ENCODE peak calls at places on chromosomes 13 and 19, in seven cellular contexts. W is stimulated activated CD4-positive, alpha-beta T cell treated with anti-CD3 and anti-CD28 coated beads, TNF-alpha, amount 100 ng/mL, for 24 hours; G is HT-29; T is neuronal stem cell; I is WTC11; Y is substantia nigra; A is smooth muscle cell of the brain vasculature. J is an unnamed sample.

GRCh38 chr13:35470671-35471465 is 5.6 kb downstream of the MAB21L1 start:
- DNase-seq in Y (no peak), W (no peak), T (peak), A (no peak), G (no peak), I (peak), J (no peak)

GRCh38 chr13:45331981-45332830 is 8.8 kb downstream of the TPT1 start:
- DNase-seq in T (no peak), G (peak), A (no peak), W (no peak), Y (no peak), I (no peak), J (no peak)

GRCh38 chr19:4570916-4571304 is 11.4 kb upstream of the SEMA6B start:
- DNase-seq in Y (no peak), W (no peak), A (no peak), T (no peak), G (no peak), I (no peak), J (no peak)

GRCh38 chr13:80339578-80339840 is 1.4 kb downstream of the SPRY2 start:
- DNase-seq in I (no peak), Y (no peak), A (no peak), T (peak), G (peak), W (no peak), J (no peak)

GRCh38 chr13:110882228-110882627 is 32.6 kb downstream of the ANKRD10 start:
- DNase-seq in A (no peak), G (no peak), I (no peak), T (no peak), Y (no peak), W (no peak), J (no peak)

GRCh38 chr19:18865973-18866799 is 29.8 kb downstream of the CERS1 start:
- DNase-seq in I (peak), A (no peak), T (peak), Y (no peak), G (peak), W (peak), J (no peak)

GRCh38 chr13:25375727-25376358 is 4.1 kb downstream of the ATP8A2 start:
- DNase-seq in A (peak), Y (no peak), I (peak), T (peak), W (peak), G (peak), J (no peak)

GRCh38 chr19:13330285-13330684 is 176.0 kb downstream of the CACNA1A start:
- DNase-seq in T (no peak), A (no peak), W (no peak), Y (no peak), G (no peak), I (no peak), J (no peak)

GRCh38 chr19:30078381-30078910 is 136.4 kb downstream of the URI1 start:
- DNase-seq in Y (no peak), I (no peak), G (no peak), A (no peak), W (no peak), T (no peak), J (no peak)

GRCh38 chr13:99359493-99359892 is 52.3 kb upstream of the GPR183 start:
- DNase-seq in I (no peak), W (no peak), T (no peak), A (no peak), G (no peak), Y (no peak), J (no peak)

GRCh38 chr13:113476811-113477210 is 13.7 kb downstream of the DCUN1D2 start:
- DNase-seq in I (no peak), W (no peak), G (no peak), T (no peak), Y (no peak), A (no peak), J (no peak)

GRCh38 chr13:110645750-110646149 is 30.4 kb downstream of the NAXD start:
- DNase-seq in A (no peak), G (no peak), I (no peak), T (no peak), Y (no peak), W (no peak), J (no peak)

GRCh38 chr13:113827021-113827420 is 36.9 kb downstream of the GAS6 start:
- DNase-seq in G (no peak), W (no peak), A (no peak), I (no peak), Y (no peak), T (no peak), J (no peak)

GRCh38 chr19:16467581-16467980 is 4.2 kb downstream of the EPS15L1 start:
- DNase-seq in T (no peak), W (no peak), G (no peak), I (no peak), A (no peak), Y (peak), J (no peak)

GRCh38 chr19:48645652-48646191 is at the start of gene CA11:
- DNase-seq in G (peak), Y (no peak), I (peak), A (no peak), T (no peak), W (no peak), J (no peak)

GRCh38 chr13:33676700-33677048 is 141.3 kb upstream of the RFC3 start:
- DNase-seq in G (peak), Y (no peak), T (no peak), A (no peak), W (peak), I (no peak), J (no peak)

GRCh38 chr13:110471833-110472162 is 89.7 kb downstream of the RAB20 start:
- DNase-seq in G (no peak), Y (no peak), T (no peak), A (peak), I (no peak), W (peak), J (no peak)

GRCh38 chr13:51907040-51907732 is 45.4 kb downstream of the CCDC70 start:
- DNase-seq in I (no peak), G (no peak), T (no peak), Y (no peak), W (no peak), A (no peak), J (no peak)

GRCh38 chr13:83634601-83635000 is 247.7 kb downstream of the SLITRK1 start:
- DNase-seq in I (no peak), T (no peak), Y (no peak), G (no peak), W (no peak), A (no peak), J (no peak)

GRCh38 chr13:109131698-109132257 is 502.4 kb downstream of the MYO16 start:
- DNase-seq in T (no peak), W (no peak), I (no peak), Y (no peak), A (peak), G (no peak), J (no peak)

GRCh38 chr19:48970923-48971395 is 5.8 kb downstream of the FTL start:
- DNase-seq in G (peak), Y (no peak), T (peak), I (peak), A (no peak), W (peak), J (peak)

GRCh38 chr19:13154911-13155471 is 4.8 kb downstream of the IER2 start:
- DNase-seq in G (peak), T (peak), W (peak), Y (no peak), I (peak), A (no peak), J (no peak)

GRCh38 chr19:30896551-30896950 is 452.7 kb downstream of the TSHZ3 start:
- DNase-seq in W (no peak), Y (no peak), I (no peak), G (no peak), A (no peak), T (no peak), J (no peak)

GRCh38 chr13:53200075-53200474 is 171.5 kb downstream of the OLFM4 start:
- DNase-seq in W (no peak), T (no peak), I (no peak), G (no peak), A (no peak), Y (no peak), J (no peak)

GRCh38 chr13:37701306-37701705 is 102.7 kb upstream of the POSTN start:
- DNase-seq in I (no peak), W (no peak), A (no peak), T (no peak), G (no peak), Y (no peak), J (no peak)

J was measured in NCI-H187 treated with DMSO at 0.1 percent for 48 hours.